ENCODE peak calls at places on chromosomes 5 and 9, in five cellular contexts. One of them, this sample, is unnamed.

GRCh38 chr9:135282001-135282731 is 194.7 kb downstream of the OLFM1 start:
- DNase-seq in endothelial cell: no peak
- DNase-seq in right lobe of liver: peak; percentile 81
- DNase-seq in sigmoid colon: peak; percentile 76
- DNase-seq in right atrium auricular region: no peak
- DNase-seq in this sample: peak; percentile 82

GRCh38 chr5:78628260-78629024 is 20.1 kb downstream of the LHFPL2 start:
- DNase-seq in endothelial cell: no peak
- DNase-seq in right lobe of liver: no peak
- DNase-seq in sigmoid colon: no peak
- DNase-seq in right atrium auricular region: no peak
- DNase-seq in this sample: no peak

GRCh38 chr9:18788256-18788655 is 244.8 kb downstream of the SAXO1 start:
- DNase-seq in endothelial cell: no peak
- DNase-seq in right lobe of liver: no peak
- DNase-seq in sigmoid colon: no peak
- DNase-seq in right atrium auricular region: no peak
- DNase-seq in this sample: no peak

GRCh38 chr5:33891731-33892418 is at the start of gene ADAMTS12:
- DNase-seq in endothelial cell: peak; percentile 34
- DNase-seq in right lobe of liver: peak; percentile 60
- DNase-seq in sigmoid colon: peak; percentile 77
- DNase-seq in right atrium auricular region: no peak
- DNase-seq in this sample: no peak

GRCh38 chr5:35198096-35198495 is 32.2 kb downstream of the PRLR start:
- DNase-seq in endothelial cell: no peak
- DNase-seq in right lobe of liver: peak; percentile 87
- DNase-seq in sigmoid colon: no peak
- DNase-seq in right atrium auricular region: no peak
- DNase-seq in this sample: no peak

GRCh38 chr5:153960269-153961215 is 78.2 kb downstream of the FAM114A2 start:
- DNase-seq in endothelial cell: no peak
- DNase-seq in right lobe of liver: no peak
- DNase-seq in sigmoid colon: no peak
- DNase-seq in right atrium auricular region: no peak
- DNase-seq in this sample: no peak

GRCh38 chr9:79221084-79221483 is 350.7 kb upstream of the TLE4 start:
- DNase-seq in endothelial cell: no peak
- DNase-seq in right lobe of liver: no peak
- DNase-seq in sigmoid colon: no peak
- DNase-seq in right atrium auricular region: no peak
- DNase-seq in this sample: no peak

GRCh38 chr9:114271556-114272510 is 51.1 kb upstream of the ORM1 start:
- DNase-seq in endothelial cell: peak; percentile 63
- DNase-seq in right lobe of liver: peak; percentile 58
- DNase-seq in sigmoid colon: peak; percentile 75
- DNase-seq in right atrium auricular region: no peak
- DNase-seq in this sample: peak; percentile 90

GRCh38 chr9:112535364-112535763 is 48.7 kb downstream of the KIAA1958 start:
- DNase-seq in endothelial cell: no peak
- DNase-seq in right lobe of liver: no peak
- DNase-seq in sigmoid colon: no peak
- DNase-seq in right atrium auricular region: no peak
- DNase-seq in this sample: no peak

GRCh38 chr5:150488519-150489357 is 19.2 kb upstream of the NDST1 start:
- DNase-seq in endothelial cell: no peak
- DNase-seq in right lobe of liver: peak; percentile 83
- DNase-seq in sigmoid colon: peak; percentile 86
- DNase-seq in right atrium auricular region: peak; percentile 81
- DNase-seq in this sample: no peak

DNA sequence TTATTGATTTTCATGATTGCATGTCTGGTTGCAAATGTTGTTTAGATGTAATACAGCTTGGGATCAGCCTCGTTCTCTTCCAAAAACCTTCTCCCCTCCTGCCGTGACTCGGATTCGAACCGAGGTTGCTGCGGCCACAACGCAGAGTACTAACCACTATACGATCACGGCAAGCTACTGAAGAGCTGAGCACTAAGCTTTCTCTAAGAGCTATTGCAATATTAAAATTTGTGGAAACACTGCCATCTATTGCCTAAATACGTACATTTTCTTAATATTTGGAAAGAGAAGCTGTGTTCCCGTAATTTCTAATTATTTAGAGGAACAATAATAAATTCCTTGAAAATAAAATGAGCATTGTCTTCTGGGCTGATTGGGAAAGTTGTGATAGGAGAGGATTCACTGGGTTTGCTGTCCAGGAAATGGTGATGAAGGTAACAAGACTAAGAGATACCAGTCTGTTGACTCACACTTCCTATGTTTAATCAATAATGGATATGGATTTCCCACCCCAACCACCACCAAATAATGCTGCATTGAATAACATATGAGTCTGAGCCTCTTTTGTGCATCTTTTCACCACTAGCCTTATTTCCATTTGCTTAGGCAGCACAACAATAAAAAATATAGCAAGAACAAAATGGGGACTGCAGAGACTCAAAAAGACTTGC is 120.0 kb upstream of the NFIB start:
- DNase-seq in endothelial cell: no peak
- DNase-seq in right lobe of liver: no peak
- DNase-seq in sigmoid colon: no peak
- DNase-seq in right atrium auricular region: no peak
- DNase-seq in this sample: no peak
- TF ChIP-seq CTCF in endothelial cell: no peak
- TF ChIP-seq CTCF in right lobe of liver: peak; percentile 39
- TF ChIP-seq CTCF in sigmoid colon: no peak
- TF ChIP-seq CTCF in right atrium auricular region: peak; percentile 63
- TF ChIP-seq CTCF in this sample: peak; percentile 87

GRCh38 chr9:70120834-70121510 is 77.3 kb downstream of the MAMDC2 start:
- DNase-seq in endothelial cell: no peak
- DNase-seq in right lobe of liver: no peak
- DNase-seq in sigmoid colon: peak; percentile 89
- DNase-seq in right atrium auricular region: peak; percentile 94
- DNase-seq in this sample: peak; percentile 96
- TF ChIP-seq CTCF in endothelial cell: no peak
- TF ChIP-seq CTCF in right lobe of liver: peak; percentile 6
- TF ChIP-seq CTCF in sigmoid colon: peak; percentile 5
- TF ChIP-seq CTCF in right atrium auricular region: peak; percentile 49
- TF ChIP-seq CTCF in this sample: peak; percentile 77

GRCh38 chr9:122810306-122810946 is 10.5 kb downstream of the OR1K1 start:
- DNase-seq in endothelial cell: peak; percentile 71
- DNase-seq in right lobe of liver: peak; percentile 67
- DNase-seq in sigmoid colon: peak; percentile 82
- DNase-seq in right atrium auricular region: peak; percentile 70
- DNase-seq in this sample: no peak
- TF ChIP-seq CTCF in endothelial cell: peak; percentile 86
- TF ChIP-seq CTCF in right lobe of liver: peak; percentile 82
- TF ChIP-seq CTCF in sigmoid colon: peak; percentile 84
- TF ChIP-seq CTCF in right atrium auricular region: peak; percentile 84
- TF ChIP-seq CTCF in this sample: peak; percentile 96

GRCh38 chr9:85332487-85332886 is 409.3 kb downstream of the AGTPBP1 start:
- DNase-seq in endothelial cell: peak; percentile 47
- DNase-seq in right lobe of liver: no peak
- DNase-seq in sigmoid colon: no peak
- DNase-seq in right atrium auricular region: no peak
- DNase-seq in this sample: no peak
- TF ChIP-seq CTCF in endothelial cell: peak; percentile 58
- TF ChIP-seq CTCF in right lobe of liver: no peak
- TF ChIP-seq CTCF in sigmoid colon: no peak
- TF ChIP-seq CTCF in right atrium auricular region: peak; percentile 32
- TF ChIP-seq CTCF in this sample: peak; percentile 33

GRCh38 chr5:149121145-149121544 is 20.1 kb upstream of the ABLIM3 start:
- DNase-seq in endothelial cell: no peak
- DNase-seq in right lobe of liver: no peak
- DNase-seq in sigmoid colon: no peak
- DNase-seq in right atrium auricular region: no peak
- DNase-seq in this sample: no peak
- TF ChIP-seq CTCF in endothelial cell: no peak
- TF ChIP-seq CTCF in right lobe of liver: no peak
- TF ChIP-seq CTCF in sigmoid colon: no peak
- TF ChIP-seq CTCF in right atrium auricular region: no peak
- TF ChIP-seq CTCF in this sample: no peak

DNA sequence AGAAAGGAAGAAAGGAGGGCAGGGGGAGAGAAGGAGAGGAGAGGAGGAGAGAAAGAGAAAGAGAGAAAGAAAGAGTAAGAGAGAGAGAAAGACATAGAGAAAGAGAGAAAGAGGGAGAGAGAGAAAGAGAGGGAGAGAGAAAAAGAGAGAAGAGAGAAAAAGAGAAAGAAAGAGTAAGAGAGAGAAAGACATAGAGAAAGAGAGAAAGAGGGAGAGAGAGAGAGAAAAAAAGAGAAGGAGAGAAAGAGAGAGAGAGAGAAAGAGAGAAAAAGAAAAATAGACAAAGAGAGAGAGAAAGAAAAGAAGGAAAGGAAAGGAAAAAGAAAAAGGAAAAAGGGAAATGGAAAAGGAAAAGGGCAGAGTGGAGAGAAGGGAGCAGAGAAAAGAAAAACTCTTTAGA is 411.7 kb downstream of the NFIB start:
- DNase-seq in endothelial cell: no peak
- DNase-seq in right lobe of liver: no peak
- DNase-seq in sigmoid colon: no peak
- DNase-seq in right atrium auricular region: no peak
- DNase-seq in this sample: no peak
- TF ChIP-seq CTCF in endothelial cell: no peak
- TF ChIP-seq CTCF in right lobe of liver: no peak
- TF ChIP-seq CTCF in sigmoid colon: no peak
- TF ChIP-seq CTCF in right atrium auricular region: no peak
- TF ChIP-seq CTCF in this sample: no peak

DNA sequence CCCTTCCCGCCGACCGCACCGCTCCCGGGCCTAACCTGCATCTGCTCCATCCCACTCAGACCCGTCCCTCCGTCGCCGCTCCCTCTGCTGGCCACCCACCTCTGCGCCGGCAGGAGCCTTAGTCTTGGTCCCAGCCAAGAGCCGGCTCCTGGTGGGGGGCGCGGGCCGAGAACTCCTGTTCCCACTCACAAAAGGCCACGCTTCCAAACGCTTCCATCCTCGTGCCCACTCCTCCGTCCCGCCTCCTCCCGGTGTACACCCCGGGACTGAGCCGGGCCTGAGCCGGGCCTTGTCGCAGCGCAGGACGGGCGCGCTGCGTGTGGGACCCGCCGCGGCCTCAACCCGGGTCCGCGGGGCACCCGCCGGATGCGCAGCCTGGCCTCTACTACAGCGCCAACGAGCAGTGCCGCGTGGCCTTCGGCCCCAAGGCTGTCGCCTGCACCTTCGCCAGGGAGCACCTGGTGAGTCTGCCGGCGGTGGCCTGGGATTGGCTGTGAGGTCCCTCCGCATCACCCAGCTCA is 7.5 kb downstream of the ADAMTS13 start:
- DNase-seq in endothelial cell: peak; percentile 75
- DNase-seq in right lobe of liver: no peak
- DNase-seq in sigmoid colon: no peak
- DNase-seq in right atrium auricular region: no peak
- DNase-seq in this sample: no peak
- TF ChIP-seq CTCF in endothelial cell: no peak
- TF ChIP-seq CTCF in right lobe of liver: no peak
- TF ChIP-seq CTCF in sigmoid colon: no peak
- TF ChIP-seq CTCF in right atrium auricular region: peak; percentile 52
- TF ChIP-seq CTCF in this sample: peak; percentile 66